ENCODE peak calls at places on chromosomes 12 and 14, in four cellular contexts. H is AG09309, L is astrocyte of the spinal cord, R is foreskin fibroblast. T is an unnamed sample.

GRCh38 chr14:26596722-26597030 is 1.2 kb downstream of the NOVA1 start:
- DNase-seq in H (no peak), L (no peak), R (peak), T (no peak)

GRCh38 chr14:101716077-101716950 is 45.2 kb upstream of the PPP2R5C start:
- DNase-seq in H (no peak), L (no peak), R (no peak), T (no peak)

GRCh38 chr12:15599266-15600037 is 189.7 kb downstream of the EPS8 start:
- DNase-seq in H (peak), L (peak), R (peak), T (peak)

GRCh38 chr12:118880745-118881144 is 100.6 kb upstream of the SRRM4 start:
- DNase-seq in H (no peak), L (no peak), R (no peak), T (no peak)

GRCh38 chr12:56683-57346 is 9.8 kb upstream of the IQSEC3 start:
- DNase-seq in H (no peak), L (no peak), R (no peak), T (no peak)

GRCh38 chr12:94795520-94795919 is 145.2 kb upstream of the TMCC3 start:
- DNase-seq in H (peak), L (peak), R (peak), T (peak)

GRCh38 chr12:55842681-55843429 is at the start of gene MMP19:
- DNase-seq in H (peak), L (peak), R (peak), T (peak)

GRCh38 chr14:88421286-88421685 is 35.8 kb downstream of the SPATA7 start:
- DNase-seq in H (peak), L (peak), R (peak), T (no peak)

GRCh38 chr14:38079268-38079667 is 128.4 kb upstream of the SSTR1 start:
- DNase-seq in H (peak), L (no peak), R (peak), T (no peak)

GRCh38 chr14:54353266-54353665 is 43.5 kb upstream of the CDKN3 start:
- DNase-seq in H (no peak), L (no peak), R (no peak), T (no peak)

GRCh38 chr12:14278294-14278953 is 87.1 kb upstream of the ATF7IP start:
- DNase-seq in H (no peak), L (no peak), R (no peak), T (no peak)

GRCh38 chr14:60958146-60958545 is 22.7 kb downstream of the TRMT5 start:
- DNase-seq in H (no peak), L (no peak), R (no peak), T (no peak)

GRCh38 chr12:101823891-101824290 is 6.9 kb downstream of the GNPTAB start:
- DNase-seq in H (no peak), L (no peak), R (peak), T (no peak)

GRCh38 chr14:72444701-72445100 is 449.2 kb downstream of the DPF3 start:
- DNase-seq in H (no peak), L (no peak), R (no peak), T (no peak)

GRCh38 chr12:66453837-66454236 is 151.5 kb downstream of the HELB start:
- DNase-seq in H (no peak), L (no peak), R (no peak), T (no peak)

GRCh38 chr12:119008691-119009221 is 27.4 kb downstream of the SRRM4 start:
- DNase-seq in H (no peak), L (no peak), R (no peak), T (no peak)

GRCh38 chr12:89470741-89471504 is 53.7 kb downstream of the GALNT4 start:
- DNase-seq in H (no peak), L (peak), R (peak), T (peak)

GRCh38 chr12:67698711-67699603 is 50.4 kb downstream of the DYRK2 start:
- DNase-seq in H (peak), L (peak), R (peak), T (no peak)

GRCh38 chr14:100547633-100548294 is 39.5 kb downstream of the BEGAIN start:
- DNase-seq in H (no peak), L (peak), R (peak), T (no peak)

GRCh38 chr12:15650399-15651128 is 138.6 kb downstream of the EPS8 start:
- DNase-seq in H (no peak), L (no peak), R (no peak), T (no peak)

GRCh38 chr14:32121948-32122347 is 44.8 kb downstream of the ARHGAP5 start:
- DNase-seq in H (peak), L (no peak), R (peak), T (no peak)

GRCh38 chr14:53148612-53149202 is 4.4 kb downstream of the DDHD1 start:
- DNase-seq in H (no peak), L (no peak), R (no peak), T (no peak)

GRCh38 chr12:55997535-55997859 is 421 bp downstream of the SUOX start:
- DNase-seq in H (no peak), L (no peak), R (no peak), T (no peak)

GRCh38 chr12:79555006-79555925 is 135.5 kb downstream of the PAWR start:
- DNase-seq in H (peak), L (peak), R (peak), T (peak)

GRCh38 chr12:67472551-67472950 is 176.0 kb upstream of the DYRK2 start:
- DNase-seq in H (no peak), L (no peak), R (no peak), T (no peak)

GRCh38 chr14:22820731-22821130 is 5.5 kb upstream of the SLC7A7 start:
- DNase-seq in H (no peak), L (no peak), R (peak), T (no peak)

GRCh38 chr12:103884316-103884715 is 43.3 kb upstream of the NT5DC3 start:
- DNase-seq in H (peak), L (peak), R (peak), T (peak)

GRCh38 chr12:4287325-4288290 is 14.0 kb downstream of the CCND2 start:
- DNase-seq in H (no peak), L (no peak), R (peak), T (no peak)

GRCh38 chr12:98343002-98343567 is 172.3 kb upstream of the TMPO start:
- DNase-seq in H (no peak), L (no peak), R (no peak), T (no peak)

GRCh38 chr14:29163109-29163508 is 396.5 kb downstream of the FOXG1 start:
- DNase-seq in H (no peak), L (no peak), R (no peak), T (no peak)

GRCh38 chr14:29169408-29169807 is 402.8 kb downstream of the FOXG1 start:
- DNase-seq in H (no peak), L (no peak), R (no peak), T (no peak)

GRCh38 chr14:29166507-29166906 is 399.9 kb downstream of the FOXG1 start:
- DNase-seq in H (no peak), L (no peak), R (no peak), T (no peak)

GRCh38 chr14:29168149-29168548 is 401.6 kb downstream of the FOXG1 start:
- DNase-seq in H (no peak), L (no peak), R (no peak), T (no peak)
- TF ChIP-seq CTCF in H (no peak), L (no peak), R (no peak), T (no peak)

GRCh38 chr14:67602071-67602470 is 2.0 kb upstream of the PIGH start:
- DNase-seq in H (no peak), L (no peak), R (no peak), T (no peak)
- H3K4me3 ChIP-seq in H (no peak), L (no peak), R (no peak), T (no peak)

DNA sequence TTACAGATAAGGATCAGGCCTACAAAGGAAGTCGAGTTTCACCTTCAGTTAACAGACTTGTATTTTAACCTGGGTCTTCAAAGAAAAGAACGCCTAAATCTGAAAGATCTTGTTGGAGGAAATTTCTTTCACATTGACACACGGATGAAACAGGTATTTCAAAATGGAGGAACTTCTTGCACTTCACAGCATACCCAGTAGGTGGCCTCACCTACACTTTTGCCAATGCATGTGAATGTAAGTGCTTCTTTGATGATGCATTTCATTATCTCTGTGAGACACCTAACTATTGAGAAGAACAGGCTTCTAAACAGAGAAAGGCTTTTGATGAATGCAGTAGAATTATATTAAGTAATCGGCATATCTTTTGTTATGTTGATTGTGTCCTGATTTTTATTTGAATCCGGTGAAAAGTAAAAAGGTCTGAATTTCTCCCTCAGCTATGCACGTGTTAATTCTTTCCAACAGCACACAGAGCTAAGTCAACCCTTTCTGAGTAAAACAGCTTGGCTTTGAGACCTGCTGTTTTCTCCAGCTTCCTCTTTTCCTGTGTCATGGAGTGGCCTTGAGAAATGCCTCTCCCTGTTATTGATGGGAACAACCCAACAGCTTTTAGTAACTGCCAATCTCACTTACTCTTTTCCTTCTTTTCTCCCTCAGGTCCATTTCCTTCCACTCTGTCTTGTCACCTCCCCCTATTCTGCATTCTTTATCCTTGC is 399.0 kb downstream of the NAV3 start:
- DNase-seq in H (peak), L (peak), R (peak), T (no peak)
- TF ChIP-seq CTCF in H (peak), L (peak), R (peak), T (peak)

GRCh38 chr12:6224550-6224949 is 24.4 kb downstream of the CD9 start:
- DNase-seq in H (no peak), L (peak), R (no peak), T (no peak)

GRCh38 chr12:6225630-6226001 is 25.4 kb downstream of the CD9 start:
- DNase-seq in H (no peak), L (peak), R (no peak), T (no peak)

GRCh38 chr12:6226701-6227096 is 26.5 kb downstream of the CD9 start:
- DNase-seq in H (no peak), L (no peak), R (no peak), T (no peak)

GRCh38 chr12:6228535-6229223 is 28.5 kb downstream of the CD9 start:
- DNase-seq in H (no peak), L (no peak), R (peak), T (no peak)

GRCh38 chr12:6226002-6226700 is 26.0 kb downstream of the CD9 start:
- DNase-seq in H (no peak), L (peak), R (no peak), T (peak)
- H3K4me3 ChIP-seq in H (no peak), L (no peak), R (no peak), T (no peak)

DNA sequence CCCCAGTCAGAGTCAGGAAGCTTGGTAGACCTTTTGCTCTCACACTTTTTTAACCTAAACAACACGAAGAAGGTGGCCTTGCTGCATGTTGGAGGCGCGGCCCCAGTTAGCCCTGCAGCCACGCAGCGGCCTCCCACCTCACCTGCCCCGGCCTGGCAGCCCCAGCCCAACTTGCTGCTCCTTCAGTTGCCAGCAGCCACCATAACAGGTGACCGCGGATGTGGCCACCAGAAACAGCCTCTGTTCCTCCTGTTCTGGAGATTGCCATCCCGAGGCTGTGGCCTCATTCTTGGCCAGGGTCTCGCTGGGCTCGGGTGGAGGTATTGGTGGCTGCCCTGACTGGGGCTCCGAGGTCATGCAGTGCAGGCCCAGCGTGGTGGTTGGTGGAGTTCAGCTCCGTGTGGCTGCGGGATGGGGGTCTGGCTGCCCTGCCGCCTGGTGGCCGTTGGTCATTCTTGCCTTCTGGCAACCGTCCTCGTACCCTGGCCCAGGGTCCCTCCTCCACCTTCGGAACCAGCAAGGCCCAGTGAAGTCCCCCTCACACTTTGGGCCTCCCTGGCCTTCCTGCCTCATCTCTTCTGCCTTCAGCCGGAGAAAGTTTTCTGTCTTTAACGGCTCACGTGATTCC is 20.7 kb upstream of the TEX22 start:
- DNase-seq in H (no peak), L (no peak), R (no peak), T (no peak)
- TF ChIP-seq CTCF in H (no peak), L (peak), R (no peak), T (no peak)

GRCh38 chr12:106780010-106780625 is 5.6 kb downstream of the RIC8B start:
- DNase-seq in H (no peak), L (no peak), R (peak), T (no peak)
- H3K4me3 ChIP-seq in H (no peak), L (no peak), R (no peak), T (no peak)

GRCh38 chr12:105259226-105259625 is 23.3 kb upstream of the APPL2 start:
- DNase-seq in H (no peak), L (no peak), R (no peak), T (no peak)

GRCh38 chr12:105261010-105261409 is 25.0 kb upstream of the APPL2 start:
- DNase-seq in H (no peak), L (no peak), R (no peak), T (no peak)

GRCh38 chr12:105264771-105265170 is 28.8 kb upstream of the APPL2 start:
- DNase-seq in H (no peak), L (no peak), R (no peak), T (no peak)

GRCh38 chr12:105267711-105268110 is 31.7 kb upstream of the APPL2 start:
- DNase-seq in H (no peak), L (no peak), R (peak), T (no peak)

GRCh38 chr12:105262461-105263184 is 26.6 kb upstream of the APPL2 start:
- DNase-seq in H (no peak), L (no peak), R (peak), T (no peak)
- TF ChIP-seq CTCF in H (no peak), L (no peak), R (peak), T (no peak)

GRCh38 chr12:123106640-123107359 is 44.1 kb downstream of the PITPNM2 start:
- DNase-seq in H (no peak), L (no peak), R (no peak), T (no peak)
- H3K4me3 ChIP-seq in H (no peak), L (no peak), R (no peak), T (no peak)

GRCh38 chr12:131827961-131828534 is at the start of gene MMP17:
- DNase-seq in H (no peak), L (peak), R (peak), T (no peak)
- TF ChIP-seq CTCF in H (peak), L (peak), R (no peak), T (no peak)

GRCh38 chr12:53427905-53428594 is 4.4 kb downstream of the AMHR2 start:
- DNase-seq in H (peak), L (peak), R (peak), T (no peak)

GRCh38 chr12:53428741-53429140 is 5.1 kb downstream of the AMHR2 start:
- DNase-seq in H (no peak), L (no peak), R (no peak), T (no peak)

GRCh38 chr12:53425515-53426150 is 2.0 kb downstream of the AMHR2 start:
- DNase-seq in H (no peak), L (no peak), R (no peak), T (no peak)

GRCh38 chr12:53423597-53423996 is at the start of gene AMHR2:
- DNase-seq in H (no peak), L (no peak), R (no peak), T (no peak)

GRCh38 chr12:53424626-53425514 is 1.2 kb downstream of the AMHR2 start:
- DNase-seq in H (no peak), L (no peak), R (no peak), T (no peak)
- H3K4me3 ChIP-seq in H (no peak), L (no peak), R (no peak), T (no peak)